ENCODE peak calls at places on chromosomes 2 and 18, in nine cellular contexts. V is activated CD8-positive, alpha-beta memory T cell treated with anti-CD3 and anti-CD28 coated beads, Interleukin-2, amount 50 U/mL, for 4 hours; Z is AG04449; T is astrocyte of the spinal cord; M is renal cortical epithelial cell; A is activated CD4-positive, alpha-beta T cell treated with anti-CD3 and anti-CD28 coated beads for 24 hours; H is Karpas-422; B is activated naive CD4-positive, alpha-beta T cell treated with anti-CD3 and anti-CD28 coated beads, Interleukin-2, amount 10 ng/mL, durations not matched to agents 7 days and 5 days; Q is AML-193. W is an unnamed sample.
A peak's percentile ranks its signal among the peaks of the same experiment; 100 is the strongest.

GRCh38 chr18:44700652-44701051 is 20.0 kb downstream of the SETBP1 start:
- DNase-seq in T (peak; percentile 43), A (no peak), V (peak; percentile 20), H (peak; percentile 63), M (peak; percentile 81), B (no peak), Q (no peak), Z (no peak), W (no peak)

GRCh38 chr18:6752200-6752873 is 22.8 kb downstream of the ARHGAP28 start:
- DNase-seq in Q (no peak), H (no peak), M (peak; percentile 63), T (peak; percentile 94), B (no peak), V (no peak), Z (no peak), A (no peak), W (no peak)

GRCh38 chr2:221444106-221444505 is 128.0 kb downstream of the EPHA4 start:
- DNase-seq in Z (no peak), H (no peak), M (no peak), T (peak; percentile 64), B (no peak), V (no peak), Q (no peak), A (no peak), W (peak; percentile 4)

GRCh38 chr18:10858477-10858876 is 290.9 kb downstream of the PIEZO2 start:
- DNase-seq in A (no peak), T (no peak), H (no peak), V (no peak), B (no peak), M (no peak), Q (no peak), Z (no peak), W (no peak)

GRCh38 chr2:134771313-134771801 is 52.6 kb upstream of the TMEM163 start:
- DNase-seq in Q (no peak), A (no peak), T (no peak), H (no peak), M (peak; percentile 31), V (no peak), B (no peak), Z (no peak), W (no peak)

GRCh38 chr18:59951591-59951990 is 51.8 kb downstream of the PMAIP1 start:
- DNase-seq in T (no peak), A (no peak), M (peak; percentile 6), Q (no peak), Z (no peak), V (no peak), B (no peak), H (no peak), W (no peak)

GRCh38 chr2:110980613-110981062 is 140.1 kb upstream of the BCL2L11 start:
- DNase-seq in Z (no peak), H (no peak), B (no peak), V (no peak), Q (no peak), A (no peak), T (no peak), M (no peak), W (no peak)

GRCh38 chr2:27502149-27502548 is 5.5 kb downstream of the GCKR start:
- DNase-seq in H (no peak), V (no peak), Q (no peak), M (no peak), T (no peak), A (no peak), B (no peak), Z (no peak), W (no peak)

GRCh38 chr2:120765911-120766757 is 30.5 kb downstream of the GLI2 start:
- DNase-seq in T (peak; percentile 84), M (no peak), V (no peak), Z (peak; percentile 19), B (no peak), H (no peak), A (no peak), Q (no peak), W (peak; percentile 93)

GRCh38 chr2:16118611-16119590 is 178.6 kb downstream of the MYCN start:
- DNase-seq in A (no peak), B (no peak), M (no peak), Q (no peak), V (no peak), Z (no peak), T (no peak), H (no peak), W (no peak)

GRCh38 chr2:84781942-84782716 is 98.8 kb downstream of the TRABD2A start:
- DNase-seq in B (peak; percentile 76), V (peak; percentile 65), A (peak; percentile 27), T (no peak), Z (no peak), M (peak; percentile 42), Q (no peak), H (peak; percentile 94), W (no peak)

GRCh38 chr2:141710589-141711239 is 420.1 kb downstream of the LRP1B start:
- DNase-seq in B (no peak), A (no peak), T (no peak), V (no peak), M (no peak), H (no peak), Q (no peak), Z (no peak), W (no peak)

GRCh38 chr2:104969564-104969963 is 68.3 kb upstream of the MRPS9 start:
- DNase-seq in V (no peak), B (no peak), Z (no peak), Q (no peak), T (no peak), A (no peak), H (no peak), M (peak; percentile 68), W (no peak)

GRCh38 chr2:70247364-70248144 is 874 bp downstream of the TIA1 start:
- DNase-seq in Z (no peak), Q (no peak), V (no peak), A (no peak), H (peak; percentile 61), B (no peak), T (peak; percentile 42), M (peak; percentile 27), W (no peak)

GRCh38 chr18:8362863-8363262 is 246.4 kb upstream of the RAB12 start:
- DNase-seq in V (no peak), Z (no peak), Q (no peak), B (no peak), A (no peak), T (no peak), H (no peak), M (no peak), W (no peak)

GRCh38 chr2:75751360-75751759 is 40.6 kb upstream of the GCFC2 start:
- DNase-seq in V (no peak), B (no peak), H (no peak), M (no peak), Z (no peak), T (no peak), Q (no peak), A (no peak), W (no peak)

GRCh38 chr18:2826581-2826980 is 20.2 kb upstream of the EMILIN2 start:
- DNase-seq in Z (no peak), M (no peak), A (no peak), T (no peak), V (no peak), Q (no peak), H (no peak), B (no peak), W (no peak)

GRCh38 chr18:51151185-51151567 is 46.3 kb downstream of the MEX3C start:
- DNase-seq in M (no peak), B (no peak), Q (no peak), V (no peak), A (no peak), Z (no peak), T (no peak), H (no peak), W (no peak)

GRCh38 chr2:39499336-39499735 is 62.3 kb upstream of the MAP4K3 start:
- DNase-seq in V (no peak), H (no peak), M (no peak), A (no peak), B (no peak), T (no peak), Z (no peak), Q (no peak), W (no peak)

GRCh38 chr2:125037135-125037653 is 1012.1 kb downstream of the CNTNAP5 start:
- DNase-seq in Z (no peak), A (no peak), Q (no peak), V (no peak), M (no peak), B (no peak), T (no peak), H (no peak), W (no peak)

GRCh38 chr18:24023185-24023814 is 8.7 kb downstream of the TTC39C start:
- DNase-seq in T (no peak), V (no peak), A (no peak), Q (no peak), B (no peak), H (no peak), Z (no peak), M (no peak), W (no peak)

GRCh38 chr2:225355788-225356187 is 43.7 kb upstream of the NYAP2 start:
- DNase-seq in B (no peak), A (no peak), M (no peak), Z (no peak), Q (no peak), T (no peak), H (no peak), V (no peak), W (no peak)

GRCh38 chr2:15963977-15964670 is 23.8 kb downstream of the MYCN start:
- DNase-seq in Q (no peak), A (no peak), M (no peak), Z (no peak), H (no peak), B (no peak), T (no peak), V (no peak), W (no peak)

GRCh38 chr2:117818921-117819320 is 4.4 kb downstream of the DDX18 start:
- DNase-seq in B (no peak), Z (no peak), T (no peak), Q (no peak), M (no peak), V (no peak), A (no peak), H (no peak), W (no peak)

GRCh38 chr2:239610457-239611221 is 209.8 kb upstream of the HDAC4 start:
- DNase-seq in Q (no peak), A (no peak), H (no peak), B (no peak), V (no peak), Z (no peak), T (no peak), M (no peak), W (no peak)

GRCh38 chr2:173986805-173987204 is 21.6 kb upstream of the SP3 start:
- DNase-seq in V (no peak), Z (no peak), H (no peak), T (no peak), B (no peak), A (no peak), M (no peak), Q (no peak), W (no peak)

GRCh38 chr2:221895366-221896121 is 323.4 kb upstream of the EPHA4 start:
- DNase-seq in A (no peak), Q (no peak), M (no peak), T (peak; percentile 49), Z (no peak), V (no peak), H (no peak), B (no peak), W (no peak)

GRCh38 chr2:40886660-40887059 is 434.8 kb upstream of the SLC8A1 start:
- DNase-seq in B (no peak), T (no peak), A (no peak), H (no peak), Q (no peak), V (no peak), Z (no peak), M (no peak), W (no peak)

GRCh38 chr18:63074987-63075404 is 244.6 kb downstream of the BCL2 start:
- DNase-seq in H (no peak), A (peak; percentile 39), Q (peak; percentile 40), T (peak; percentile 23), B (peak; percentile 73), Z (no peak), V (peak; percentile 59), M (no peak), W (no peak)

GRCh38 chr18:55078289-55078916 is 119.1 kb upstream of the CCDC68 start:
- DNase-seq in M (peak; percentile 18), Q (no peak), A (no peak), T (no peak), H (no peak), Z (no peak), V (no peak), B (no peak), W (no peak)

GRCh38 chr2:162103443-162104009 is 29.5 kb upstream of the DPP4 start:
- DNase-seq in A (no peak), M (peak; percentile 65), Z (no peak), H (peak; percentile 43), T (no peak), Q (no peak), V (no peak), B (no peak), W (no peak)